ENCODE peak calls at places on chromosomes 7 and 10, in eight cellular contexts. D is heart left ventricle, B is Peyer's patch, R is sigmoid colon, I is adrenal gland, J is thyroid gland, G is A549, E is HCT116. C is an unnamed sample.
A peak's percentile ranks its signal among the peaks of the same experiment; 100 is the strongest.

GRCh38 chr7:69411466-69411865 is 186.8 kb upstream of the AUTS2 start:
- DNase-seq in D (no peak), B (no peak), R (no peak), I (no peak), J (no peak), G (no peak), E (no peak), C (no peak)

GRCh38 chr7:152894295-152895170 is 135.0 kb downstream of the ACTR3B start:
- DNase-seq in D (no peak), B (no peak), R (no peak), I (no peak), J (peak; percentile 28), G (peak; percentile 60), E (no peak), C (peak; percentile 71)

GRCh38 chr10:63199716-63200115 is 66.6 kb downstream of the NRBF2 start:
- DNase-seq in D (no peak), B (no peak), R (no peak), I (no peak), J (no peak), G (no peak), E (no peak), C (no peak)

GRCh38 chr7:134866581-134866980 is 87.1 kb downstream of the CALD1 start:
- DNase-seq in D (no peak), B (no peak), R (no peak), I (no peak), J (no peak), G (no peak), E (no peak), C (no peak)

GRCh38 chr7:33903770-33904679 is 1.3 kb upstream of the BMPER start:
- DNase-seq in D (peak; percentile 67), B (peak; percentile 56), R (peak; percentile 67), I (no peak), J (peak; percentile 17), G (peak; percentile 53), E (no peak), C (no peak)

GRCh38 chr10:91349381-91349780 is 60.8 kb upstream of the HECTD2 start:
- DNase-seq in D (no peak), B (no peak), R (no peak), I (no peak), J (no peak), G (no peak), E (no peak), C (no peak)

GRCh38 chr10:78277734-78278404 is 244.2 kb downstream of the RPS24 start:
- DNase-seq in D (peak; percentile 86), B (no peak), R (peak; percentile 79), I (peak; percentile 75), J (peak; percentile 58), G (no peak), E (no peak), C (peak; percentile 89)

GRCh38 chr10:131820626-131821025 is 80.2 kb upstream of the PPP2R2D start:
- DNase-seq in D (no peak), B (no peak), R (no peak), I (no peak), J (no peak), G (no peak), E (no peak), C (no peak)

GRCh38 chr7:25069900-25070443 is 55.1 kb downstream of the CYCS start:
- DNase-seq in D (no peak), B (no peak), R (peak; percentile 66), I (peak; percentile 50), J (peak; percentile 59), G (peak; percentile 84), E (peak; percentile 72), C (no peak)

GRCh38 chr10:33273295-33274002 is 61.0 kb downstream of the NRP1 start:
- DNase-seq in D (peak; percentile 88), B (peak; percentile 67), R (peak; percentile 94), I (peak; percentile 82), J (peak; percentile 98), G (peak; percentile 78), E (no peak), C (peak; percentile 94)

GRCh38 chr10:71634531-71635164 is 84.9 kb downstream of the C10orf105 start:
- DNase-seq in D (no peak), B (peak; percentile 82), R (no peak), I (peak; percentile 40), J (peak; percentile 91), G (no peak), E (no peak), C (no peak)

GRCh38 chr7:17275749-17276671 is 22.4 kb upstream of the AHR start:
- DNase-seq in D (no peak), B (no peak), R (no peak), I (no peak), J (no peak), G (no peak), E (no peak), C (no peak)

GRCh38 chr7:44845476-44845875 is 2.4 kb downstream of the H2AZ2 start:
- DNase-seq in D (no peak), B (no peak), R (no peak), I (no peak), J (no peak), G (no peak), E (no peak), C (no peak)

GRCh38 chr7:39464350-39465054 is 101.7 kb upstream of the YAE1 start:
- DNase-seq in D (no peak), B (no peak), R (no peak), I (no peak), J (peak; percentile 24), G (no peak), E (no peak), C (no peak)

DNA sequence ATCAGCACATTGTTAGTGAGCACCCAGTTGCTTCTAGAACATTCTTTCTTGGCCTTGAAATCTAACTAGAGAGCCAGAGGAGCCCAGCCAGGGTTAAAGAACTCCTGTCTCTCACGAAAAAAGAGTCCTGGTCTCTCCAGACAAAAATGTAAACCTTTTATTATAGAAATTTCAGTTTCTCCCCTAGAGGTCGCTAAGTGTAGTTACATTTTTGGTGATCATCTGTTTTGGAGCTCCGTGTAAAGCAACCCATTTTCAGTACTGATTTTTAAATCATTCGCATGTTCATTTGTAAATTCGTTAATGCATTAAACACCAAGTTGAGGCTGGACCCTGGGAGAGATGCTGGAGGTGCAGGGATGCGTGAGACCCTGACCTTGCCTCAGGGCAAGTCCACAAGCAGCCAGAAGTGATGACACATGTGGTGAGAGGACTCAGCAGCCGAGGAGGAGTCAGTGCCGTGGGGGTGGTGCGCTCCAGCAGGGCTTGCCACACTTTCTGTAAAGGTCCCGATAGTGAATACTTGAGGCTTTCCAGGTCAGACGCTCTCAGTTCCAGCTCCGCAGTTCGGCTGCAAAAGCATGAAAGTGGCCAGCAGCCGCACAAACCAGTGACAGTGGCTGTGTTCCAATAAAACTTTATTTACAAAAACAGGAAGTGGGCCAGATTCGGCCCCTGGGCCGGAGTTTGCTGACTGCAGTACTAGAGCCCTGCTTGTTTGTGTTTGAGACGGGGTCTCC is 578.6 kb upstream of the FOXK1 start:
- DNase-seq in D (no peak), B (no peak), R (no peak), I (no peak), J (no peak), G (peak; percentile 59), E (peak; percentile 32), C (no peak)
- TF ChIP-seq CTCF in D (no peak), B (no peak), R (no peak), I (no peak), J (no peak), G (peak; percentile 52), E (peak; percentile 36), C (no peak)

DNA sequence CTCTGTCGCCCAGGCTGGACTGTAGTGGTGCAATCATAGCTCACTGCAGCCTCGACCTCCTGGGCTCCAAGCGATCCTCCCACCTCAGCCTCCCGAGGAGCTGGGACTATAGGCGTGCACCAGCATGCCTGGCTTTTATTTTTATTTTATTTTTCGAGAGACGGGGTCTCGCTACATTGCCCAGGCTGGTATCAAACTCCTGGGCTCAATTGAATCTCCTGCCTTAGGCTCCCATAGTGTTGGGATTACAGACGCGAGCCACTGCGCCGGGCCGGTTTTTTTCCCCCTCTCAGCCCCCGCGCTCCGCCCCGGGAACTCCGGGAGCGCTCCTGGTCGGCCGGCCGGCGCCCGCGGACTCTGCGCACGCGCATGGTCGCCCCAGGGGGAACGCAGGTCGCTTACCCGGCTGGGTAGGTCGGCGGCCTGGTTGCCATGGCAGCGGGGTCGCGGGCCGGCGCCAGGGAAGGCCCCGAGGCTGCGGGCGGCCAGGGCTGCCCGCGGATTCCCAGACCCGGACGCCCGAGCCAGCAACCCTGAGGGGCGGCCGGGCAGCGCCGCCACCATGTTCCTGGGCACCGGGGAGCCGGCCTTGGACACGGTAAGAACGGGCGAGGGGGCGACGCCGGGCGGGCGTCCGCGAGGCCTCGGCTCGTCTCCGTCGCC is at the start of gene IQCE:
- DNase-seq in D (peak; percentile 99), B (peak; percentile 95), R (peak; percentile 97), I (peak; percentile 95), J (peak; percentile 97), G (peak; percentile 77), E (peak; percentile 73), C (peak; percentile 86)
- TF ChIP-seq POLR2A in D (peak; percentile 47), B (peak; percentile 18), R (no peak), I (peak; percentile 37), J (peak; percentile 62), G (peak; percentile 25), E (no peak), C (no peak)

DNA sequence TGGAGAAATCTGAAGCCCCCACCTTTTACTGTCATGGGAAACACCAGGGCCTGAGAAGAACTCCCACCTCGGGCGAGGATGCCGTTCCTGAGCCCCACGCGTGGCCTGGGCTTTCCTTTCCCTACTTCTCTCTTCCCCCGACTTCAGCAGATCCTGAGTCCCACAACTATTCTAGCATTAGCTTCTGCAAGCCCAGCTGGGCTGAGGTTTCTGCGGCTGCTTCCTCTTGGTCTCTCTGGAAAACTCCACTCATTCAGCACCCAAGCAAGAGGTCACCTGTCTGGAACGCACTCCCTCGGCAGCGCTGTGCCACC is 778 bp upstream of the DOCK1 start:
- DNase-seq in D (no peak), B (no peak), R (no peak), I (no peak), J (no peak), G (no peak), E (no peak), C (no peak)
- H3K4me3 ChIP-seq in D (peak overlapping the region; percentile 67), B (no peak overlapping the region), R (peak overlapping the region; percentile 84), I (no peak overlapping the region), J (peak overlapping the region; percentile 84), G (peak overlapping the region; percentile 87), E (peak overlapping the region; percentile 80), C (no peak overlapping the region)

GRCh38 chr10:106181491-106181890 is 983.0 kb downstream of the SORCS1 start:
- DNase-seq in D (no peak), B (no peak), R (no peak), I (no peak), J (no peak), G (no peak), E (no peak), C (no peak)

GRCh38 chr10:106173838-106174237 is 990.7 kb downstream of the SORCS1 start:
- DNase-seq in D (no peak), B (no peak), R (no peak), I (no peak), J (no peak), G (no peak), E (no peak), C (no peak)

DNA sequence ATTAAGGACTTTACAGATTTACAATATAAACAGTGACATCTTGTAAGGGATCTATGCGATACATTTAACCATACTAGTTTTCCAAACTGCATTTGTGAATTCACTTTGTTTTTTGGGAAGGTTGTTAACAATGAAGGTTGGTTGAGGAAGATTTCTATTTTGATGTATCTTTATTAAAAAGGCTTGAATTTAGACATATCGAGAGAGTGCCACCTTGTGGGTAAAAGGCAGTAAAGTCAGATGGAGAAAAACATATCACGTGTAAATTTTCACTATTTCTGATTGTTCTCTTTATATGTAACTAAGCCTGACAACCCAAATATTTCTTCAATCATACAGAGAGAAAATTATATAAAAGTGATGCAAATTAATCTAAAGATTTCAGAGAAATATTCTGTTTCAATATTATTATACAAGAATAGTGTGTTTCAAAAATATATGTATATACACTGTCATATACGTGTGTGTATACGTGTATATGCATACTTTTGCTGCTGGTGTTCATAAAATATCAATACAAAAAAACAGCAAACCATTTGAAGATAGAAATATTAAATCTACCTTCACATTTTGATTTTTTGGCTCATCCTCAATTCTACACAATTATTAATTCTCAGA is 988.6 kb downstream of the SORCS1 start:
- DNase-seq in D (no peak), B (no peak), R (no peak), I (no peak), J (no peak), G (no peak), E (no peak), C (no peak)
- TF ChIP-seq CTCF in D (peak; percentile 53), B (no peak), R (no peak), I (peak; percentile 21), J (peak; percentile 52), G (peak; percentile 16), E (peak; percentile 32), C (no peak)